ENCODE peak calls at places on chromosomes 5 and 9, in six cellular contexts. F is bronchial epithelial cell, X is coronary artery, V is AG04450, Q is A673, Z is AG10803. O is an unnamed sample.

GRCh38 chr9:133421615-133422542 is at the start of gene ADAMTS13:
- DNase-seq in F (peak), X (no peak), V (no peak), Q (no peak), Z (no peak), O (no peak)

GRCh38 chr9:96031366-96031824 is 155.9 kb downstream of the ERCC6L2 start:
- DNase-seq in F (peak), X (peak), V (no peak), Q (peak), Z (no peak), O (peak)

GRCh38 chr9:115553082-115553481 is 435.1 kb upstream of the TNC start:
- DNase-seq in F (no peak), X (no peak), V (no peak), Q (no peak), Z (peak), O (no peak)

GRCh38 chr5:110439280-110439679 is 287.2 kb downstream of the TMEM232 start:
- DNase-seq in F (no peak), X (no peak), V (no peak), Q (no peak), Z (no peak), O (no peak)

GRCh38 chr9:83937861-83938455 is 16.7 kb upstream of the KIF27 start:
- DNase-seq in F (peak), X (no peak), V (no peak), Q (peak), Z (peak), O (peak)

GRCh38 chr9:119026120-119026519 is 343.1 kb downstream of the BRINP1 start:
- DNase-seq in F (no peak), X (peak), V (no peak), Q (no peak), Z (peak), O (peak)

GRCh38 chr9:130448035-130448624 is 3.4 kb downstream of the ASS1 start:
- DNase-seq in F (peak), X (no peak), V (peak), Q (peak), Z (peak), O (peak)

GRCh38 chr5:83911367-83911919 is 190.8 kb upstream of the HAPLN1 start:
- DNase-seq in F (no peak), X (no peak), V (no peak), Q (no peak), Z (no peak), O (no peak)

GRCh38 chr5:155886311-155887031 is 440.5 kb upstream of the SGCD start:
- DNase-seq in F (no peak), X (no peak), V (no peak), Q (no peak), Z (peak), O (no peak)

GRCh38 chr9:134325096-134325812 is 1.0 kb upstream of the RXRA start:
- DNase-seq in F (peak), X (peak), V (no peak), Q (no peak), Z (peak), O (peak)

GRCh38 chr5:32831630-32832029 is 120.5 kb downstream of the NPR3 start:
- DNase-seq in F (no peak), X (no peak), V (no peak), Q (no peak), Z (no peak), O (no peak)

GRCh38 chr9:108727580-108728056 is 128.2 kb downstream of the ACTL7B start:
- DNase-seq in F (no peak), X (no peak), V (no peak), Q (no peak), Z (peak), O (no peak)

GRCh38 chr5:127053049-127053448 is 20.3 kb downstream of the C5orf63 start:
- DNase-seq in F (no peak), X (no peak), V (no peak), Q (no peak), Z (no peak), O (no peak)

GRCh38 chr5:180516440-180516839 is 22.3 kb downstream of the CNOT6 start:
- DNase-seq in F (no peak), X (no peak), V (no peak), Q (no peak), Z (no peak), O (no peak)

GRCh38 chr5:159412284-159413046 is 82.2 kb upstream of the IL12B start:
- DNase-seq in F (peak), X (no peak), V (no peak), Q (peak), Z (no peak), O (peak)

GRCh38 chr5:178425621-178426068 is 164.5 kb downstream of the COL23A1 start:
- DNase-seq in F (no peak), X (peak), V (no peak), Q (no peak), Z (no peak), O (no peak)

GRCh38 chr5:35230043-35230611 is at the start of gene PRLR:
- DNase-seq in F (peak), X (no peak), V (no peak), Q (peak), Z (peak), O (peak)

GRCh38 chr9:79155308-79155707 is 416.5 kb upstream of the TLE4 start:
- DNase-seq in F (peak), X (no peak), V (no peak), Q (no peak), Z (no peak), O (peak)
- TF ChIP-seq CTCF in F (peak), X (no peak), V (no peak), Q (no peak), Z (no peak), O (no peak)

GRCh38 chr5:147341382-147341781 is 106.6 kb downstream of the STK32A start:
- DNase-seq in F (no peak), X (no peak), V (no peak), Q (no peak), Z (no peak), O (no peak)
- TF ChIP-seq CTCF in F (no peak), X (no peak), V (no peak), Q (no peak), Z (no peak), O (no peak)

DNA sequence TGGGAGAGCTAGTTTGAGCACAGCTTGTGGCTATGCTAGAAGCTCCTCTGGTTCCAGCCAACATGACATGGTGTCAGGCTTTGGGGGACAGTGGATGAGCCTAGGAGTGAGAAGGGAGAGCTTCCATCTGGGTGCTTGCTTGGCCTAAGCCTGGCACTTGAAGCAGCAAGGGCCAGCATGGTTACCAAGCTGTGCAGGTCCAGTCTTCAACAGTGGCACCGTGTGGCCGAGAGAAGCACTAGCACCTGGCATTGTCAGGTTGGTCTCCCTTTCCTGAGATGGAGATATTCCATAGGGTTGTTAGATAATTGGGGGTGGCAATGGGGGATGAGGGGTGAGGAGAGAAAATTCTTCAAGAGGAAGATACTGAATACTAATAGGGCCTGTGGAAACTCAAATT is 261.9 kb downstream of the PBX3 start:
- DNase-seq in F (no peak), X (no peak), V (no peak), Q (no peak), Z (no peak), O (no peak)
- TF ChIP-seq CTCF in F (peak), X (no peak), V (peak), Q (peak), Z (peak), O (no peak)

DNA sequence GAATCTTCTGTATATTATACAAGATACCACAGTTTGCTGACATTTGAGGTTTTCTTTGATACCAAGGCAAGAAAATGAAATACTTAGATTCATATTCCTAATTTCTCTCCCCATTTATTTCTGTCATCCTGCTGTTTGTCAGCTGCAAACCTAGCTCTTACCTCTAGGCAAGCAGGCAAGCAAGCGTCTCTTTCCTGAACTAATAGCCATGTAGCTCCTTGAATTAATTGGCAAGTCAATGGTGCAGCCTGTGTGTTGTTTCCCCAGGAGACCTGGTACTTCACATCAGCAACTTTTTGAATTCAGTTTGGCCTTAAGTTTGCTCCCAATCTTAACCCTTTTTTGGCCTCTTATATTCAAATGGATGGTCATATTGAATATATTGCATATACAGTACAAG is 573.6 kb upstream of the ARRDC3 start:
- DNase-seq in F (no peak), X (no peak), V (no peak), Q (no peak), Z (no peak), O (no peak)
- TF ChIP-seq CTCF in F (no peak), X (no peak), V (no peak), Q (no peak), Z (no peak), O (no peak)

GRCh38 chr5:54443264-54443663 is 12.2 kb upstream of the HSPB3 start:
- DNase-seq in F (no peak), X (no peak), V (peak), Q (peak), Z (peak), O (peak)
- TF ChIP-seq CTCF in F (no peak), X (peak), V (peak), Q (peak), Z (peak), O (peak)

GRCh38 chr5:145680169-145680568 is 155.0 kb downstream of the PRELID2 start:
- DNase-seq in F (peak), X (no peak), V (no peak), Q (peak), Z (no peak), O (peak)
- TF ChIP-seq CTCF in F (peak), X (no peak), V (peak), Q (peak), Z (peak), O (no peak)

GRCh38 chr5:81207009-81207408 is 26.1 kb upstream of the CKMT2 start:
- DNase-seq in F (peak), X (no peak), V (no peak), Q (peak), Z (peak), O (peak)

GRCh38 chr5:81202652-81203051 is 30.5 kb upstream of the CKMT2 start:
- DNase-seq in F (no peak), X (no peak), V (no peak), Q (no peak), Z (peak), O (no peak)

GRCh38 chr5:81203729-81204128 is 29.4 kb upstream of the CKMT2 start:
- DNase-seq in F (no peak), X (no peak), V (no peak), Q (no peak), Z (no peak), O (no peak)

GRCh38 chr5:81204205-81204604 is 28.9 kb upstream of the CKMT2 start:
- DNase-seq in F (no peak), X (no peak), V (no peak), Q (no peak), Z (no peak), O (no peak)

GRCh38 chr5:81205058-81205457 is 28.1 kb upstream of the CKMT2 start:
- DNase-seq in F (no peak), X (no peak), V (no peak), Q (no peak), Z (no peak), O (no peak)
- TF ChIP-seq CTCF in F (no peak), X (no peak), V (no peak), Q (peak), Z (no peak), O (no peak)

DNA sequence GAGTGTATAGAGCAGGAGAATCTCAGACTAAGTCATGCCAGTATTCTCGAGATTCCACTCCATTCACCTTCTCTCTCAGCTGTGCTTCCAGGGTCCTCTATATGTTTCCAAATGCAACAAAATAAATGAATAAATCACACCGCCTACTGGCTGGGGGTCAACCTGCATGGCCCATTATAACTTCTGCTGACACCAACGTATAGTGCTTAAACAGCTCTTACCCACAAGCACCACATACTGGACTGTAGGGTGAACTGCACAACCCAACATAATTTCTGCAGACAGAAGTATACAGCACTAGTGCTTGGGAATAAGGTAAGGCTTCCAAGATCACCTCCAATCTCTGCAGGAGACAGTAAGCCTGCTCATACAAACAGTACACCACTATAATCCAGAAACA is 33.1 kb upstream of the HTR4 start:
- DNase-seq in F (peak), X (no peak), V (no peak), Q (peak), Z (no peak), O (peak)
- TF ChIP-seq CTCF in F (peak), X (no peak), V (peak), Q (peak), Z (peak), O (peak)

GRCh38 chr9:69745716-69746538 is 13.9 kb downstream of the PTAR1 start:
- DNase-seq in F (peak), X (no peak), V (no peak), Q (peak), Z (peak), O (no peak)
- TF ChIP-seq CTCF in F (no peak), X (no peak), V (peak), Q (peak), Z (peak), O (no peak)